ENCODE peak calls at places on chromosomes 1 and 21, in five cellular contexts. X is psoas muscle, W is suprapubic skin, K is kidney, U is transverse colon. H is an unnamed sample.
A peak's percentile ranks its signal among the peaks of the same experiment; 100 is the strongest.

GRCh38 chr1:234484991-234485739 is 6.2 kb upstream of the TARBP1 start:
- DNase-seq in X (no peak), W (no peak), K (no peak), U (no peak), H (no peak)

GRCh38 chr1:193283026-193283425 is 96.6 kb upstream of the B3GALT2 start:
- DNase-seq in X (no peak), W (no peak), K (no peak), U (no peak), H (no peak)

GRCh38 chr21:36973986-36974850 is 7.7 kb upstream of the HLCS start:
- DNase-seq in X (no peak), W (no peak), K (no peak), U (no peak), H (no peak)

GRCh38 chr1:99397029-99397428 is 132.7 kb downstream of the PLPPR4 start:
- DNase-seq in X (no peak), W (no peak), K (no peak), U (no peak), H (no peak)

GRCh38 chr1:168138134-168138533 is 1.4 kb upstream of the GPR161 start:
- DNase-seq in X (no peak), W (no peak), K (no peak), U (no peak), H (no peak)

GRCh38 chr1:91569411-91570104 is 68.9 kb downstream of the CDC7 start:
- DNase-seq in X (peak; percentile 87), W (peak; percentile 92), K (peak; percentile 90), U (peak; percentile 55), H (peak; percentile 68)

GRCh38 chr1:3731543-3731942 is 20.7 kb upstream of the CCDC27 start:
- DNase-seq in X (no peak), W (no peak), K (no peak), U (no peak), H (no peak)

GRCh38 chr1:1069061-1069710 is 4.9 kb downstream of the RNF223 start:
- DNase-seq in X (peak; percentile 62), W (no peak), K (peak; percentile 94), U (peak; percentile 92), H (no peak)

GRCh38 chr1:63746129-63746864 is 27.5 kb upstream of the ROR1 start:
- DNase-seq in X (no peak), W (no peak), K (peak; percentile 62), U (no peak), H (no peak)

GRCh38 chr1:158506369-158506987 is 34.5 kb downstream of the OR10R2 start:
- DNase-seq in X (no peak), W (no peak), K (no peak), U (peak; percentile 19), H (no peak)

GRCh38 chr1:183630748-183631147 is 4.8 kb downstream of the ARPC5 start:
- DNase-seq in X (no peak), W (no peak), K (no peak), U (no peak), H (no peak)

GRCh38 chr1:193025218-193025617 is 33.9 kb downstream of the UCHL5 start:
- DNase-seq in X (no peak), W (no peak), K (no peak), U (no peak), H (no peak)

GRCh38 chr1:58764294-58764978 is 19.4 kb downstream of the JUN start:
- DNase-seq in X (no peak), W (no peak), K (no peak), U (no peak), H (no peak)
- H3K27ac ChIP-seq in X (no peak overlapping the region), W (no peak overlapping the region), K (no peak overlapping the region), U (no peak overlapping the region), H (peak overlapping the region; percentile 84)

GRCh38 chr1:64963466-64963865 is 2.9 kb downstream of the JAK1 start:
- DNase-seq in X (no peak), W (no peak), K (no peak), U (no peak), H (no peak)

GRCh38 chr1:64959973-64960372 is 6.4 kb downstream of the JAK1 start:
- DNase-seq in X (no peak), W (no peak), K (no peak), U (no peak), H (no peak)

GRCh38 chr1:64961923-64962322 is 4.4 kb downstream of the JAK1 start:
- DNase-seq in X (no peak), W (no peak), K (no peak), U (no peak), H (no peak)

GRCh38 chr1:64960731-64961130 is 5.6 kb downstream of the JAK1 start:
- DNase-seq in X (no peak), W (no peak), K (no peak), U (no peak), H (no peak)

DNA sequence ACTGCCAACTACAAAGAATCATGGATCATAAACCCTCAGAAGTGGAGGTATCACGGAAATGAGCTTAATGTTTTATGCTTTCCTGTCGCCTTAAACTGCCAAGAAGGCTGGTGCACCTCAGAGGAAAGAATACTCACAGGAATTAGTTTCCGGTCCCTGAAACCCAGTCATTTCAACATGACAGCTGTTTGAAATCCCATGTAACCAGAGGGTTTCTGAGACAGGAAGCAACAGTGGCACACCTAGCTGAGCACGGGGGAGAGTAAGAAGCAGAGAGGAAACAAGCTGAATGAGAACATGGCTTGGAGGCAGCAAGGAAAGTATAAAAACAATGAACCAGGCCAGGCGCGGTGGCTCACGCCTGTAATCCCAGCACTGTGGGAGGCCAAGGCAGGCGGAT is 3.9 kb downstream of the JAK1 start:
- DNase-seq in X (no peak), W (no peak), K (no peak), U (peak; percentile 20), H (no peak)
- H3K27ac ChIP-seq in X (peak overlapping the region; percentile 48), W (no peak overlapping the region), K (peak overlapping the region; percentile 13), U (peak overlapping the region; percentile 44), H (no peak overlapping the region)

GRCh38 chr1:40650075-40650474 is 15.4 kb downstream of the RIMS3 start:
- DNase-seq in X (no peak), W (no peak), K (no peak), U (no peak), H (no peak)

GRCh38 chr1:40652979-40653378 is 12.5 kb downstream of the RIMS3 start:
- DNase-seq in X (no peak), W (no peak), K (no peak), U (no peak), H (no peak)

GRCh38 chr1:40652452-40652851 is 13.0 kb downstream of the RIMS3 start:
- DNase-seq in X (no peak), W (no peak), K (no peak), U (no peak), H (no peak)

GRCh38 chr1:40649592-40649930 is 15.9 kb downstream of the RIMS3 start:
- DNase-seq in X (no peak), W (no peak), K (no peak), U (no peak), H (no peak)

GRCh38 chr1:40651138-40651857 is 14.2 kb downstream of the RIMS3 start:
- DNase-seq in X (no peak), W (no peak), K (no peak), U (peak; percentile 75), H (no peak)
- H3K27ac ChIP-seq in X (peak overlapping the region; percentile 49), W (peak overlapping the region; percentile 26), K (no peak overlapping the region), U (peak overlapping the region; percentile 31), H (no peak overlapping the region)

GRCh38 chr1:154891452-154891851 is 21.4 kb upstream of the KCNN3 start:
- DNase-seq in X (no peak), W (no peak), K (no peak), U (no peak), H (no peak)
- H3K27ac ChIP-seq in X (no peak overlapping the region), W (no peak overlapping the region), K (no peak overlapping the region), U (no peak overlapping the region), H (no peak overlapping the region)

GRCh38 chr1:12565966-12566352 is 52.1 kb downstream of the DHRS3 start:
- DNase-seq in X (no peak), W (no peak), K (no peak), U (no peak), H (no peak)
- H3K27ac ChIP-seq in X (peak overlapping the region; percentile 7), W (no peak overlapping the region), K (no peak overlapping the region), U (no peak overlapping the region), H (no peak overlapping the region)

GRCh38 chr1:203074610-203075009 is 11.2 kb downstream of the MYOG start:
- DNase-seq in X (no peak), W (no peak), K (no peak), U (no peak), H (no peak)

GRCh38 chr1:203077367-203077766 is 8.4 kb downstream of the MYOG start:
- DNase-seq in X (no peak), W (no peak), K (no peak), U (no peak), H (no peak)

GRCh38 chr1:203077956-203078355 is 7.9 kb downstream of the MYOG start:
- DNase-seq in X (no peak), W (no peak), K (no peak), U (no peak), H (no peak)

GRCh38 chr1:203075249-203076030 is 10.4 kb downstream of the MYOG start:
- DNase-seq in X (no peak), W (no peak), K (no peak), U (no peak), H (no peak)

GRCh38 chr1:203076031-203076511 is 9.7 kb downstream of the MYOG start:
- DNase-seq in X (no peak), W (no peak), K (no peak), U (no peak), H (no peak)
- H3K27ac ChIP-seq in X (peak overlapping the region; percentile 23), W (no peak overlapping the region), K (no peak overlapping the region), U (no peak overlapping the region), H (no peak overlapping the region)

GRCh38 chr21:34815831-34816700 is 147.3 kb downstream of the CLIC6 start:
- DNase-seq in X (no peak), W (no peak), K (no peak), U (no peak), H (no peak)
- H3K27ac ChIP-seq in X (no peak overlapping the region), W (no peak overlapping the region), K (no peak overlapping the region), U (no peak overlapping the region), H (peak overlapping the region; percentile 98)